ENCODE peak calls at places on chromosomes 7 and 10, in four cellular contexts. I is adipocyte, K is neuronal stem cell, X is left ventricle myocardium inferior. J is an unnamed sample.

GRCh38 chr7:44384586-44385383 is 59.4 kb upstream of the CAMK2B start:
- DNase-seq in X (no peak), K (no peak), I (no peak), J (no peak)

GRCh38 chr10:92720306-92721165 is 30.8 kb downstream of the HHEX start:
- DNase-seq in I (no peak), X (no peak), K (no peak), J (no peak)

GRCh38 chr10:119680050-119680449 is 28.9 kb downstream of the BAG3 start:
- DNase-seq in X (no peak), K (no peak), I (peak; percentile 62), J (no peak)

GRCh38 chr7:157670490-157671357 is 333.9 kb downstream of the DNAJB6 start:
- DNase-seq in K (peak; percentile 44), I (no peak), X (no peak), J (no peak)

GRCh38 chr10:33414841-33415240 is 80.4 kb upstream of the NRP1 start:
- DNase-seq in X (no peak), I (no peak), K (no peak), J (no peak)

GRCh38 chr7:85186083-85186520 is 754 bp downstream of the SEMA3D start:
- DNase-seq in I (peak; percentile 75), X (no peak), K (peak; percentile 47), J (peak; percentile 27)

GRCh38 chr7:157006205-157006747 is 4.2 kb downstream of the MNX1 start:
- DNase-seq in K (no peak), I (no peak), X (no peak), J (no peak)

GRCh38 chr10:52466464-52466863 is 152.4 kb downstream of the DKK1 start:
- DNase-seq in X (no peak), K (no peak), I (no peak), J (no peak)

GRCh38 chr10:2077231-2077630 is 339.9 kb upstream of the ADARB2 start:
- DNase-seq in K (no peak), X (no peak), I (no peak), J (no peak)

GRCh38 chr7:34659676-34660075 is 1.7 kb downstream of the NPSR1 start:
- DNase-seq in I (no peak), X (no peak), K (no peak), J (no peak)

GRCh38 chr7:142909921-142910521 is 23.5 kb downstream of the TRPV5 start:
- DNase-seq in I (no peak), K (no peak), X (no peak), J (no peak)

GRCh38 chr7:90469554-90469953 is at the start of gene PTTG1IP2:
- DNase-seq in I (no peak), K (no peak), X (peak; percentile 17), J (no peak)

GRCh38 chr7:65722361-65722792 is 150.5 kb upstream of the VKORC1L1 start:
- DNase-seq in X (peak; percentile 20), I (peak; percentile 56), K (no peak), J (peak; percentile 23)

GRCh38 chr7:381211-382117 is 91.5 kb downstream of the FOXL3 start:
- DNase-seq in X (no peak), I (no peak), K (no peak), J (no peak)

GRCh38 chr7:120021085-120021484 is 251.9 kb upstream of the KCND2 start:
- DNase-seq in X (no peak), I (peak; percentile 36), K (no peak), J (no peak)

GRCh38 chr10:24435374-24435773 is 226.4 kb downstream of the KIAA1217 start:
- DNase-seq in X (no peak), I (peak; percentile 61), K (no peak), J (no peak)

GRCh38 chr10:58951750-58952149 is 224.7 kb upstream of the PHYHIPL start:
- DNase-seq in I (peak; percentile 18), K (no peak), X (no peak), J (no peak)

DNA sequence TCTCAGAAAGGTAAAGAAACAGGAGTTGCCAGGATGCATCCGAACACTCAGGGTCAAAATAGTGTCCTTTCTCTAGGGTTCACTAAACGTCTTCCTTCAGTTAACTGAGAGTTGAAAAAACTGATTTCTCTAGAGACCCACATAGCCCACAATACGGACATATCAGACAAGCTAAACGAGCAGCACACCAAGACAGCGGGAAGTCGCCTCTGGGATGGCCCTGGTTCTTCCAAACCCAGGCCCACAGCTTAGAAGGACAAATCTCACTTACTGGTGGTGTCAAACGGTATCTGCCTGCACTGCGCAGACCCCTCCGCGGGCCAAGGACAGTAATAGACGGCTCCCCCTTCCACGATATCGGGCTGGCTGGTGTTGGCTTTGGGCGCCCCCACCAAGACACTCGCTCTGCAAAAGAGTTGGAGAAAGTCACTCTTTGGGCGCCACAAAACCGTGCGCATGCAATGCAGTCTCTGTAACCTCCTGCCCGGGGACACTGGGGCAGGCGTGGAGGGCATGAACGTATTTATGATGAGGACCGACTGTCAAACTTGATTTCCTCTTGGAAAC is 1.1 kb downstream of the ITGA8 start:
- DNase-seq in K (peak; percentile 9), X (no peak), I (peak; percentile 50), J (no peak)
- H3K4me3 ChIP-seq in K (no peak overlapping the region), X (peak overlapping the region; percentile 66), I (peak overlapping the region; percentile 82), J (peak overlapping the region; percentile 36)

GRCh38 chr10:26843736-26844135 is 17.0 kb downstream of the ABI1 start:
- DNase-seq in I (no peak), X (no peak), K (no peak), J (no peak)
- H3K36me3 ChIP-seq in I (no peaks in the 10 kb centered on the region), X (no peaks in the 10 kb centered on the region), K (no peaks in the 10 kb centered on the region), J (peaks cover 3% of the 10 kb centered on the region)

DNA sequence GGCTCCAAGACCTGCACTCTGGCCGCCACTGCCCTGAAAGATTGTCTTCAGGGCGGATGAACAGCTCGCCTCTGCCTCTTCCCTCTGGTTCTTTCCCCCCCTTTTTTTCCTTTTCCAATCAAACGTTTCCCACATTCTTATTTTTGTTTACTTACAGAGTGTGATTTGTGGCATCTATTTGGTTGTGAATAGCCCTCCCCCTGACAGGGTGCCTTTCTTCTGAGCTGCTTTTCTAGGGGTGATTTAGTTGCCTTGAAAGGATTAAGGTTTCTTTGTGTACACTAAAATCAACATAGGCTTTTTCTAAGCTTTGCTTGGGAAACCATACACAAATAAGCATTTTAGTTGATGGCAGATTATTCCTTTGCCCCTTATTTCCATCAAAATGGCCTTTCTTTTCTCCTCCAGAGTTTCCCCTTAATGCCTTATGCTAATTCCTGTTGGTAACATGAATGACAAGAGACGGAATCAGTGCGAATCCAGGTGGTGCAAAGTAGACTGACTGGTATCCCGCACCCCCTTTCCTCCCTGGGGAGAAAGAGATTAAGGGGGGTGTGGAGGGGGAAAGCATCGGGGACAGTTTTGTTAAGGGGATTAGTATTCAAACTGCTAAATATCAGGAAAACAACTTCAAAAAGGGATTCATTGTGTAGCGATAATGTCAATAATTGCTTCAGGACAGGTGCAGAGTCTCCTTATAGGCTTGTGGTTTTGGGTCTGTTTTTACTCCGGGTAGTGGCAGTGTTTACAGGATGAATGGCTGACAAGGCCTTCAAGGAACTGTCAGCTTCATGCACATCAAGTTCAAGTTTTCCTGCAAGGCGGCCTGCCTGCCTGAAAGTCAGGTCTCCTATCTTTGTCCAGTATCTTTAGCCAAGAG is 431.6 kb upstream of the GALNT17 start:
- DNase-seq in K (peak; percentile 29), I (no peak), X (no peak), J (peak; percentile 96)
- H3K4me1 ChIP-seq in K (peaks cover 43% of the 10 kb centered on the region), I (peaks cover 35% of the 10 kb centered on the region), X (peaks cover 22% of the 10 kb centered on the region), J (peaks cover 17% of the 10 kb centered on the region)

GRCh38 chr7:130919316-130920103 is 185.5 kb upstream of the KLF14 start:
- DNase-seq in X (no peak), I (no peak), K (no peak), J (no peak)

GRCh38 chr7:130920122-130920521 is 186.1 kb upstream of the KLF14 start:
- DNase-seq in X (no peak), K (no peak), I (no peak), J (no peak)

GRCh38 chr7:130917669-130918128 is 183.7 kb upstream of the KLF14 start:
- DNase-seq in K (no peak), I (no peak), X (no peak), J (no peak)

GRCh38 chr7:130921391-130922180 is 187.6 kb upstream of the KLF14 start:
- DNase-seq in X (peak; percentile 49), I (peak; percentile 96), K (peak; percentile 82), J (no peak)

GRCh38 chr7:130918129-130919052 is 184.4 kb upstream of the KLF14 start:
- DNase-seq in X (no peak), K (no peak), I (no peak), J (no peak)
- H3K4me3 ChIP-seq in X (no peak overlapping the region), K (no peak overlapping the region), I (no peak overlapping the region), J (no peak overlapping the region)